ENCODE peak calls at places on chromosomes 4 and X, in four cellular contexts. I is Calu3, D is NCI-H510A treated with DMSO at 0.1 percent for 48 hours, F is pons. X is an unnamed sample.

GRCh38 chr4:93828830-93829530 is 427 bp downstream of the ATOH1 start:
- DNase-seq in I (peak), D (peak), F (no peak), X (no peak)

GRCh38 chr4:173852775-173853174 is 322.7 kb upstream of the HAND2 start:
- DNase-seq in I (no peak), D (no peak), F (no peak), X (no peak)

GRCh38 chrX:15911729-15912550 is 57.3 kb upstream of the AP1S2 start:
- DNase-seq in I (no peak), D (no peak), F (peak), X (no peak)

GRCh38 chrX:41984628-41985027 is 61.3 kb upstream of the CASK start:
- DNase-seq in I (peak), D (no peak), F (no peak), X (no peak)

GRCh38 chr4:159048166-159048886 is 54.6 kb upstream of the RAPGEF2 start:
- DNase-seq in I (peak), D (peak), F (peak), X (peak)

GRCh38 chr4:41144812-41145211 is 69.5 kb downstream of the APBB2 start:
- DNase-seq in I (no peak), D (no peak), F (no peak), X (no peak)

GRCh38 chr4:84502333-84502954 is 3.4 kb upstream of the NKX6-1 start:
- DNase-seq in I (no peak), D (no peak), F (no peak), X (no peak)

GRCh38 chr4:113052379-113052951 is 3.0 kb downstream of the ANK2 start:
- DNase-seq in I (no peak), D (peak), F (no peak), X (no peak)

GRCh38 chr4:153045111-153045982 is 109.2 kb downstream of the FHDC1 start:
- DNase-seq in I (no peak), D (no peak), F (no peak), X (no peak)

GRCh38 chrX:2502120-2502667 is 1.4 kb upstream of the DHRSX start:
- DNase-seq in I (no peak), D (no peak), F (no peak), X (no peak)

GRCh38 chr4:73850261-73850970 is 2.7 kb upstream of the PF4V1 start:
- DNase-seq in I (no peak), D (peak), F (no peak), X (no peak)

GRCh38 chrX:119573840-119574393 is 446 bp upstream of the UBE2A start:
- DNase-seq in I (no peak), D (peak), F (peak), X (peak)

GRCh38 chr4:139675156-139675555 is 9.5 kb downstream of the MGST2 start:
- DNase-seq in I (no peak), D (no peak), F (peak), X (no peak)

GRCh38 chr4:82852751-82853053 is 38.3 kb downstream of the SEC31A start:
- DNase-seq in I (no peak), D (no peak), F (no peak), X (no peak)

GRCh38 chr4:89171176-89171575 is 59.8 kb downstream of the TIGD2 start:
- DNase-seq in I (no peak), D (no peak), F (no peak), X (no peak)

GRCh38 chrX:41442824-41443560 is 4.2 kb upstream of the NYX start:
- DNase-seq in I (no peak), D (no peak), F (no peak), X (no peak)

GRCh38 chr4:163959932-163960331 is 465.4 kb downstream of the TMA16 start:
- DNase-seq in I (no peak), D (no peak), F (no peak), X (no peak)

GRCh38 chr4:97073194-97073593 is 1070.1 kb downstream of the STPG2 start:
- DNase-seq in I (no peak), D (no peak), F (no peak), X (no peak)

GRCh38 chrX:150058728-150059127 is 120.4 kb upstream of the EOLA2 start:
- DNase-seq in I (no peak), D (no peak), F (no peak), X (no peak)

GRCh38 chrX:153871451-153871850 is 14.5 kb downstream of the L1CAM start:
- DNase-seq in I (no peak), D (no peak), F (no peak), X (no peak)

GRCh38 chr4:6332042-6332668 is 62.5 kb downstream of the WFS1 start:
- DNase-seq in I (peak), D (no peak), F (peak), X (no peak)

GRCh38 chr4:38664704-38665401 is 854 bp downstream of the KLF3 start:
- DNase-seq in I (peak), D (peak), F (peak), X (peak)

GRCh38 chr4:15956179-15956850 is 6.7 kb downstream of the FGFBP2 start:
- DNase-seq in I (peak), D (peak), F (peak), X (peak)

GRCh38 chrX:46447384-46447783 is 97.8 kb downstream of the ZNF674 start:
- DNase-seq in I (no peak), D (no peak), F (no peak), X (no peak)

GRCh38 chrX:9875801-9876200 is 89.6 kb downstream of the SHROOM2 start:
- DNase-seq in I (no peak), D (no peak), F (no peak), X (no peak)

GRCh38 chr4:84971319-84971932 is 4.9 kb upstream of the WDFY3 start:
- DNase-seq in I (no peak), D (peak), F (peak), X (peak)

GRCh38 chr4:80077639-80078038 is 4.6 kb upstream of the ANTXR2 start:
- DNase-seq in I (no peak), D (no peak), F (no peak), X (no peak)

X was measured in PC-9.